ENCODE peak calls at places on chromosomes 5 and 9, in five cellular contexts. One of them, this sample, is unnamed.

GRCh38 chr5:174444791-174445190 is 279.6 kb upstream of the MSX2 start:
- DNase-seq in OCI-LY7: no peak
- DNase-seq in BJ: no peak
- DNase-seq in heart left ventricle: no peak
- DNase-seq in progenitor cell of endocrine pancreas: no peak
- DNase-seq in this sample: no peak

GRCh38 chr5:150412319-150413175 is at the start of gene CD74:
- DNase-seq in progenitor cell of endocrine pancreas: peak; percentile 50
- DNase-seq in OCI-LY7: peak; percentile 99
- DNase-seq in BJ: no peak
- DNase-seq in heart left ventricle: peak; percentile 83
- DNase-seq in this sample: peak; percentile 90

GRCh38 chr9:114798793-114799427 is 6.9 kb downstream of the TNFSF15 start:
- DNase-seq in BJ: no peak
- DNase-seq in OCI-LY7: no peak
- DNase-seq in heart left ventricle: no peak
- DNase-seq in progenitor cell of endocrine pancreas: no peak
- DNase-seq in this sample: no peak

GRCh38 chr5:116939641-116940040 is 365.0 kb upstream of the SEMA6A start:
- DNase-seq in heart left ventricle: no peak
- DNase-seq in progenitor cell of endocrine pancreas: no peak
- DNase-seq in OCI-LY7: no peak
- DNase-seq in BJ: no peak
- DNase-seq in this sample: no peak

GRCh38 chr9:133714606-133715294 is 23.4 kb downstream of the SARDH start:
- DNase-seq in OCI-LY7: no peak
- DNase-seq in heart left ventricle: peak; percentile 82
- DNase-seq in progenitor cell of endocrine pancreas: no peak
- DNase-seq in BJ: no peak
- DNase-seq in this sample: no peak

GRCh38 chr5:156094001-156094400 is 233.0 kb upstream of the SGCD start:
- DNase-seq in BJ: peak; percentile 4
- DNase-seq in OCI-LY7: no peak
- DNase-seq in progenitor cell of endocrine pancreas: no peak
- DNase-seq in heart left ventricle: peak; percentile 29
- DNase-seq in this sample: no peak

GRCh38 chr9:84819446-84819845 is 149.9 kb downstream of the NTRK2 start:
- DNase-seq in BJ: no peak
- DNase-seq in progenitor cell of endocrine pancreas: no peak
- DNase-seq in heart left ventricle: no peak
- DNase-seq in OCI-LY7: no peak
- DNase-seq in this sample: no peak

GRCh38 chr5:174355208-174355612 is 309.7 kb downstream of the NSG2 start:
- DNase-seq in BJ: peak; percentile 95
- DNase-seq in heart left ventricle: no peak
- DNase-seq in progenitor cell of endocrine pancreas: no peak
- DNase-seq in OCI-LY7: no peak
- DNase-seq in this sample: no peak

DNA sequence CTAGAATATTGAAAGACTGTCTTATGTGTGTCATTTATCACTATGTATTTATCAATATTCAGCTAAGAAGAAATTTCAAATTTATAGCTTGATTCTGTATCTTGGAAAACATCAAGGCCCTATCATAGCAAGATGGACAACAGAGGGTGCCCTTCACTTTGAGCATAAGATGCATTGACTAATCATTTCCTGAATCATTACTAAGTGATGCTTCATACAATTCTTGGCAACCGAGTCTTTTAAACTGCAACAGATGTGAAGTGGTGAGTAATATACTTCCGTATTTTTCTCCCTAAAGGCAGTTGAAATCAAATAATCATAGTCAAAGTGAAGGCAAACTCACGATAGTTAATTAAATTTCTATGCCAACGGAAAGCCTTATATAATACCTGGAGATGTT is 318.6 kb upstream of the RGMB start:
- DNase-seq in heart left ventricle: no peak
- DNase-seq in OCI-LY7: no peak
- DNase-seq in BJ: peak; percentile 88
- DNase-seq in progenitor cell of endocrine pancreas: no peak
- DNase-seq in this sample: no peak
- TF ChIP-seq CTCF in heart left ventricle: no peak
- TF ChIP-seq CTCF in OCI-LY7: no peak
- TF ChIP-seq CTCF in BJ: peak; percentile 37
- TF ChIP-seq CTCF in progenitor cell of endocrine pancreas: no peak
- TF ChIP-seq CTCF in this sample: no peak

GRCh38 chr9:89748020-89748670 is 143.3 kb downstream of the GADD45G start:
- DNase-seq in progenitor cell of endocrine pancreas: no peak
- DNase-seq in heart left ventricle: no peak
- DNase-seq in BJ: no peak
- DNase-seq in OCI-LY7: no peak
- DNase-seq in this sample: no peak
- TF ChIP-seq CTCF in progenitor cell of endocrine pancreas: no peak
- TF ChIP-seq CTCF in heart left ventricle: no peak
- TF ChIP-seq CTCF in BJ: no peak
- TF ChIP-seq CTCF in OCI-LY7: no peak
- TF ChIP-seq CTCF in this sample: no peak

DNA sequence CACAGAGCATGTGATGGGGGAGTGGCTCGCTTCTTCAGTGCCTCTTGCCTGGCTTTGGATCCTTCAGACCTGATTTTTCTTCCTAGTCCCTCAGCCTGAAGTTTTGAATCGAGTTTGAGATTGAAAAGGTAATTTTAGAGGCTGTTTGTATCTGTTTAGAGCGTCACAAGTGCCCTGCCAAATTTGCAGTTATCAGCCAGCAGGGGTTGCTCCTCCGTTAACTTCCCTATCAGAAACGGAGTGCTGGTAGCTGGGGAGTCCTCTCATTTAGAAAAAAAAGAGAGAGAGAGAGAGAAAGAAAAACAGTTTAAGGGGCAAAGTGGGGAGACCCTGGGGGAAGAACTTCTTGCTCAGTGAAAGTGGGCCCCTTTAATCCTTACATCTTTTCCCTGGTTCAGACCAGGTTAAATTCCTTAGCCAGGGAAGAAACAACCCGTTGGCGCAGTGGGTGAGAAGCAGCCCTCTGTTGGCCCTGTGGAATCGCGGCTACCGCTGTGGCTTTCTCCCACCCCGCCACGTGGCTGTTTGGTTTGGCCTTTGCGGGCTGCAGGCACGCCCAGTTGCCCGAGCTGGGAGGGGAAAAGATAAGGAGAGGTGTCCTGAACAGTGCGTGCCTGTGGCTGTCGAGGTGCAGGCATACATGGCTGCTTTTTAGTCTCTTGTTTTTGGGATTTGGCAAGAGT is 576.7 kb upstream of the ACO1 start:
- DNase-seq in progenitor cell of endocrine pancreas: no peak
- DNase-seq in BJ: no peak
- DNase-seq in OCI-LY7: no peak
- DNase-seq in heart left ventricle: no peak
- DNase-seq in this sample: no peak
- TF ChIP-seq CTCF in progenitor cell of endocrine pancreas: no peak
- TF ChIP-seq CTCF in BJ: no peak
- TF ChIP-seq CTCF in OCI-LY7: peak; percentile 28
- TF ChIP-seq CTCF in heart left ventricle: no peak
- TF ChIP-seq CTCF in this sample: no peak

GRCh38 chr5:980941-981340 is 27.7 kb upstream of the NKD2 start:
- DNase-seq in heart left ventricle: no peak
- DNase-seq in BJ: no peak
- DNase-seq in progenitor cell of endocrine pancreas: no peak
- DNase-seq in OCI-LY7: no peak
- DNase-seq in this sample: no peak

GRCh38 chr5:983238-983524 is 25.4 kb upstream of the NKD2 start:
- DNase-seq in progenitor cell of endocrine pancreas: no peak
- DNase-seq in heart left ventricle: no peak
- DNase-seq in BJ: no peak
- DNase-seq in OCI-LY7: no peak
- DNase-seq in this sample: no peak

GRCh38 chr5:983568-983967 is 25.0 kb upstream of the NKD2 start:
- DNase-seq in BJ: no peak
- DNase-seq in progenitor cell of endocrine pancreas: no peak
- DNase-seq in heart left ventricle: no peak
- DNase-seq in OCI-LY7: no peak
- DNase-seq in this sample: no peak

GRCh38 chr5:981466-981865 is 27.1 kb upstream of the NKD2 start:
- DNase-seq in BJ: no peak
- DNase-seq in heart left ventricle: no peak
- DNase-seq in progenitor cell of endocrine pancreas: no peak
- DNase-seq in OCI-LY7: no peak
- DNase-seq in this sample: no peak

DNA sequence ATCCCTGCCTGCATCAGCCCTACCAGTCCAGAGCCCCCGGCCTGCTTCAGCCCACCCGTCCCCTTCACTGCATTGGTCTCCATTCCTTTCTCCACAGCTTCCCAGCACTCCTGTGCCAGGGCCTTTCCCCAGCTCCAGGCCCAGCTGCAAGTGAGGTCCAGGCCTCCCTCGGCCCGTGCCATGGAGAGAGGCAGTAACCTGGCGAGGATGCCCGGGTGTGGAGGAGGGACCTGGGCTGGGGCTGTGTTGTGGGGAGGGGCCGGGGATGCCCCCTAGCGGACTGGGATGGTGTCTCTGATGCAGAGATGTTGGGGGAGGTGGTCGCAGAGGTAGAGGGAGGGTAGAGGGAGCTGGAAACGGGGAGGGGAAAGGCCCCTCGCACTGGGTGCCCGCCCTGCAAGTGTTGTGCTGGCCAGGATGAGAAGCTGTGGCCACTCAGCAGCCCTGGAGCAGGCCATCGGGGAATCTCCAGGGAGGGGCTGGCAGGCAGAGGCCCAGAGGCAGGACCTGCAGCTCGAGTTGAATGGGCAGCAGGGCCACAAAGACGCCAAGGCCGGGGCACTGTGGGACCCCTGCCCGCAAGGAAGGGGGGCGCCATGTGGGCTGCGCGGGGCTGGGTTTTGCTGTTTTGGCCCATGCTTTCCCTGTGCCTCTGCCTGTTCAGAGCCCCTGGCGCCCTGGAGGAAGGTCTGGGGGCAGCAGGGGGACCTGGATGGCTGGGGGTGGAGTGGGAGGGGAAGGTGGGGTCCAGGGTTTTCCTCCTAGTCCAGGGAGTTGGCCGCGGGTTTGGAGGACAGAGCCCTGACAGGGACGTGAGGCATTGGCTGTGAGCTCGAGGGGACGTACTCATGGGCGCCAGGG is 26.0 kb upstream of the NKD2 start:
- DNase-seq in OCI-LY7: peak; percentile 13
- DNase-seq in heart left ventricle: no peak
- DNase-seq in progenitor cell of endocrine pancreas: no peak
- DNase-seq in BJ: no peak
- DNase-seq in this sample: no peak
- TF ChIP-seq CTCF in OCI-LY7: peak; percentile 73
- TF ChIP-seq CTCF in heart left ventricle: no peak
- TF ChIP-seq CTCF in progenitor cell of endocrine pancreas: peak; percentile 33
- TF ChIP-seq CTCF in BJ: peak; percentile 23
- TF ChIP-seq CTCF in this sample: no peak

GRCh38 chr5:134581241-134581981 is 51.2 kb downstream of the SAR1B start:
- DNase-seq in heart left ventricle: no peak
- DNase-seq in OCI-LY7: no peak
- DNase-seq in BJ: no peak
- DNase-seq in progenitor cell of endocrine pancreas: no peak
- DNase-seq in this sample: no peak
- TF ChIP-seq CTCF in heart left ventricle: no peak
- TF ChIP-seq CTCF in OCI-LY7: no peak
- TF ChIP-seq CTCF in BJ: no peak
- TF ChIP-seq CTCF in progenitor cell of endocrine pancreas: no peak
- TF ChIP-seq CTCF in this sample: no peak

GRCh38 chr5:78251663-78252284 is 42.7 kb downstream of the AP3B1 start:
- DNase-seq in OCI-LY7: no peak
- DNase-seq in BJ: no peak
- DNase-seq in progenitor cell of endocrine pancreas: no peak
- DNase-seq in heart left ventricle: no peak
- DNase-seq in this sample: no peak
- TF ChIP-seq CTCF in OCI-LY7: no peak
- TF ChIP-seq CTCF in BJ: no peak
- TF ChIP-seq CTCF in progenitor cell of endocrine pancreas: no peak
- TF ChIP-seq CTCF in heart left ventricle: no peak
- TF ChIP-seq CTCF in this sample: no peak

GRCh38 chr9:129613520-129614175 is 7.3 kb downstream of the C9orf50 start:
- DNase-seq in OCI-LY7: no peak
- DNase-seq in progenitor cell of endocrine pancreas: no peak
- DNase-seq in heart left ventricle: no peak
- DNase-seq in BJ: no peak
- DNase-seq in this sample: no peak

GRCh38 chr9:129615407-129616285 is 5.3 kb downstream of the C9orf50 start:
- DNase-seq in BJ: no peak
- DNase-seq in OCI-LY7: no peak
- DNase-seq in heart left ventricle: no peak
- DNase-seq in progenitor cell of endocrine pancreas: no peak
- DNase-seq in this sample: no peak

GRCh38 chr9:129614932-129615331 is 6.0 kb downstream of the C9orf50 start:
- DNase-seq in progenitor cell of endocrine pancreas: no peak
- DNase-seq in OCI-LY7: no peak
- DNase-seq in heart left ventricle: no peak
- DNase-seq in BJ: no peak
- DNase-seq in this sample: no peak

GRCh38 chr9:129619787-129620668 is 873 bp downstream of the C9orf50 start:
- DNase-seq in BJ: no peak
- DNase-seq in OCI-LY7: no peak
- DNase-seq in progenitor cell of endocrine pancreas: peak; percentile 56
- DNase-seq in heart left ventricle: no peak
- DNase-seq in this sample: peak; percentile 49

GRCh38 chr9:129617167-129617566 is 3.7 kb downstream of the C9orf50 start:
- DNase-seq in OCI-LY7: peak; percentile 53
- DNase-seq in heart left ventricle: no peak
- DNase-seq in BJ: no peak
- DNase-seq in progenitor cell of endocrine pancreas: no peak
- DNase-seq in this sample: peak; percentile 45
- TF ChIP-seq CTCF in OCI-LY7: peak; percentile 71
- TF ChIP-seq CTCF in heart left ventricle: no peak
- TF ChIP-seq CTCF in BJ: peak; percentile 79
- TF ChIP-seq CTCF in progenitor cell of endocrine pancreas: peak; percentile 54
- TF ChIP-seq CTCF in this sample: peak; percentile 19

DNA sequence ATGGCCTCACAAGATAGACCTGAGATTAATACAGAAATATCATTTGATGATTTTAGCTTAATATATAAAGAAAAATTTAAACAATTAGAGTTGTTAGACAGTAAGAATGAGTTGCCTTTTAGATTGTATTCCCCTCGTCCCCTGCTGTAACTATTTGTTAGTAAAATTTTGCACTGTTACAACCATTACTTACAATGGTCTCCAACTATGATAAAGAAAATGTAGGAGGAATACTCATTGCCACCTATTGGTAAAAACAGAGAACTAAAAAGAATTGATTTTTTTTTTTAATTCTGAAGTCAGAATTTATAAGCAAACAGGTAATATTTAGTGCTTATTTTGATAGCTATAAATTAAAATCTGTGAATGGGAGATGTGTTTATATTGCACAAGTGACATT is 937.6 kb downstream of the TLE4 start:
- DNase-seq in heart left ventricle: no peak
- DNase-seq in OCI-LY7: no peak
- DNase-seq in BJ: no peak
- DNase-seq in progenitor cell of endocrine pancreas: no peak
- DNase-seq in this sample: no peak
- TF ChIP-seq CTCF in heart left ventricle: no peak
- TF ChIP-seq CTCF in OCI-LY7: peak; percentile 44
- TF ChIP-seq CTCF in BJ: no peak
- TF ChIP-seq CTCF in progenitor cell of endocrine pancreas: peak; percentile 36
- TF ChIP-seq CTCF in this sample: no peak

This sample was measured in GM13976.